ENCODE peak calls at places on chromosomes 16 and 17, in nine cellular contexts. H is lower lobe of right lung; O is transverse colon; S is CD8-positive, alpha-beta memory T cell; I is H9; G is Caco-2; W is PC-3; R is brain microvascular endothelial cell; N is colonic mucosa. A is an unnamed sample.

GRCh38 chr17:68578236-68578635 is 22.9 kb downstream of the FAM20A start:
- DNase-seq in H (no peak), O (no peak), S (no peak), I (no peak), G (no peak), W (no peak), R (no peak), N (no peak), A (no peak)

GRCh38 chr16:49513040-49513439 is 139.4 kb downstream of the C16orf78 start:
- DNase-seq in H (peak; percentile 38), O (no peak), S (no peak), I (peak; percentile 64), G (peak; percentile 31), W (no peak), R (no peak), N (no peak), A (no peak)

GRCh38 chr17:21285164-21286065 is 904 bp downstream of the MAP2K3 start:
- DNase-seq in H (no peak), O (peak; percentile 51), S (no peak), I (no peak), G (no peak), W (peak; percentile 55), R (no peak), N (peak; percentile 63), A (no peak)

GRCh38 chr17:19753661-19754463 is 5.8 kb upstream of the ALDH3A1 start:
- DNase-seq in H (peak; percentile 65), O (peak; percentile 64), S (peak; percentile 18), I (no peak), G (no peak), W (peak; percentile 88), R (no peak), N (peak; percentile 63), A (no peak)

GRCh38 chr16:15542261-15542660 is 100.7 kb downstream of the MARF1 start:
- DNase-seq in H (no peak), O (no peak), S (no peak), I (peak; percentile 62), G (no peak), W (no peak), R (no peak), N (no peak), A (no peak)

GRCh38 chr17:49971848-49972485 is 3.0 kb downstream of the DLX4 start:
- DNase-seq in H (peak; percentile 50), O (no peak), S (no peak), I (peak; percentile 52), G (no peak), W (no peak), R (no peak), N (no peak), A (no peak)

GRCh38 chr16:65663774-65664173 is 541.9 kb upstream of the CDH11 start:
- DNase-seq in H (no peak), O (no peak), S (no peak), I (no peak), G (no peak), W (peak; percentile 16), R (no peak), N (no peak), A (no peak)

GRCh38 chr16:70759666-70760065 is 41.3 kb downstream of the VAC14 start:
- DNase-seq in H (no peak), O (no peak), S (no peak), I (no peak), G (no peak), W (no peak), R (no peak), N (no peak), A (no peak)

GRCh38 chr16:86211265-86211664 is 299.1 kb upstream of the FOXF1 start:
- DNase-seq in H (no peak), O (no peak), S (no peak), I (no peak), G (no peak), W (no peak), R (no peak), N (no peak), A (no peak)

GRCh38 chr17:82060614-82061013 is 5.0 kb downstream of the DUS1L start:
- DNase-seq in H (no peak), O (no peak), S (no peak), I (no peak), G (no peak), W (no peak), R (no peak), N (no peak), A (no peak)

GRCh38 chr16:83791916-83792315 is 15.9 kb upstream of the HSBP1 start:
- DNase-seq in H (no peak), O (no peak), S (no peak), I (no peak), G (no peak), W (no peak), R (no peak), N (no peak), A (no peak)

GRCh38 chr16:83792391-83792790 is 15.4 kb upstream of the HSBP1 start:
- DNase-seq in H (no peak), O (no peak), S (no peak), I (no peak), G (no peak), W (no peak), R (no peak), N (no peak), A (no peak)

GRCh38 chr16:83794874-83795273 is 12.9 kb upstream of the HSBP1 start:
- DNase-seq in H (no peak), O (no peak), S (no peak), I (no peak), G (no peak), W (no peak), R (no peak), N (no peak), A (no peak)

GRCh38 chr16:83789642-83790401 is 18.0 kb upstream of the HSBP1 start:
- DNase-seq in H (no peak), O (no peak), S (no peak), I (no peak), G (no peak), W (no peak), R (no peak), N (no peak), A (no peak)

GRCh38 chr16:83793179-83793578 is 14.6 kb upstream of the HSBP1 start:
- DNase-seq in H (no peak), O (no peak), S (no peak), I (no peak), G (no peak), W (peak; percentile 20), R (no peak), N (no peak), A (no peak)
- H3K27me3 ChIP-seq in H (no peaks in the 10 kb centered on the region), O (no peaks in the 10 kb centered on the region), S (no peaks in the 10 kb centered on the region), I (no peaks in the 10 kb centered on the region), G (no peaks in the 10 kb centered on the region), W (no peaks in the 10 kb centered on the region), R (no peaks in the 10 kb centered on the region), N (no peaks in the 10 kb centered on the region), A (no peaks in the 10 kb centered on the region)

DNA sequence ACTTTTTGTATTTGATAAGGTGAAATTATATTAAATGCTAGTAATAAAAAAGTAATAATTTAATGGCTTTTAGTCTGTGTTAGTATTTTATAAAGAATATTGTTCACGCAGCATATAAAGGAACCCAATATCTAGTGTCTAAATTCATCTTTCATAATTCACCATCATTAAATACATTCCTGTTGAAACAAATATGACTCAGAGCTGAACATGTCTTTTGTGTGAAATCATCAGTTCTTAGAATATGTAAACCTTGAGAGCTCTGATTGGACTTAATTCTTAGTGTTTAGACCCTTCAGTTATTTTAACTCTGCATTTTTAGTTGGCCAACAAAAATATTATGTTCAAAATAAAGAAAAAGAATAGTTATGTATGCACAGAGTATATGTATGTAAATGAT is 71.8 kb downstream of the ABHD15 start:
- DNase-seq in H (no peak), O (no peak), S (no peak), I (no peak), G (no peak), W (peak; percentile 12), R (no peak), N (no peak), A (peak; percentile 3)
- H3K27me3 ChIP-seq in H (no peaks in the 10 kb centered on the region), O (no peaks in the 10 kb centered on the region), S (no peaks in the 10 kb centered on the region), I (no peaks in the 10 kb centered on the region), G (no peaks in the 10 kb centered on the region), W (no peaks in the 10 kb centered on the region), R (no peaks in the 10 kb centered on the region), N (no peaks in the 10 kb centered on the region), A (no peaks in the 10 kb centered on the region)

GRCh38 chr17:9971991-9972390 is 66.9 kb upstream of the RCVRN start:
- DNase-seq in H (peak; percentile 66), O (peak; percentile 66), S (no peak), I (no peak), G (no peak), W (peak; percentile 7), R (no peak), N (peak; percentile 66), A (no peak)

GRCh38 chr17:9977175-9977574 is 72.1 kb upstream of the RCVRN start:
- DNase-seq in H (no peak), O (no peak), S (no peak), I (no peak), G (no peak), W (no peak), R (no peak), N (no peak), A (no peak)

GRCh38 chr17:9976283-9977009 is 71.4 kb upstream of the RCVRN start:
- DNase-seq in H (no peak), O (no peak), S (no peak), I (no peak), G (no peak), W (no peak), R (no peak), N (no peak), A (no peak)

GRCh38 chr17:9974460-9975381 is 69.7 kb upstream of the RCVRN start:
- DNase-seq in H (no peak), O (no peak), S (no peak), I (no peak), G (no peak), W (no peak), R (no peak), N (no peak), A (no peak)

DNA sequence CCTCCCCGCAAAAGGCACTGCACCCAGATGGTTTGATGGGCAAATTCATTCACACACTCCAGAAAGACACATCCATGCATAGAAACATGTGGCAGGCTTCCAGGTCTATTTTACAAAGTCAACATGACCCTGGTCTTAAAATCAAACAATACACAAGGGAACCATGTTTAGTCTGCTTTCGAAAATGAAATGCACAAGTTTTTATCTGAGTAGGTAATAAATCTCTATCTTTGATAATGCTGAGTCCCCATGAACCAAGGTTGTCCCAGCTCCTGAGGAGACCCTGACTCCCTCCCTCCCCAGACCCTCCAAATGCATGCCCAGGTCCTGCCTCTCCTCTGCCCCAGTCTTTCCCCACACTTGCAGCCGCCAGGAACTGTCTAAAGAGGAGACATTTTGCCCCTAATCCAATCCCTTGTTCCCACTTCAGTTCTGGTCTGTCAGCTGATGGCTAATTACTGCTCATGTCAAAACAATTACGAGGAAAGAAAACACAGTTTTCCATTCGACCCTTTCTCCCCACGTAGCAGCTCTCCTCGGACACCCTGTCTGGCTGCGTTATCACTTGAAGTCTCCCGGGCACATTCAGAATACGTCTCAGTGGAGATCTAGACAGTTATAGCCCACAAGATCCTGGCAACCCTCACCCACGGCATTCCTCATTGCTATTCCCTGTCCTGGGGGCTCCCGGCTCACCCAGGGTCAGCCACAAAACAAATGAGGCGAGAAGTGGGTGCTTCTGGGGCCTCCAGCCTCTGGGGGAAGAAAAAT is 68.8 kb upstream of the RCVRN start:
- DNase-seq in H (no peak), O (no peak), S (no peak), I (no peak), G (no peak), W (no peak), R (no peak), N (no peak), A (no peak)
- H3K27me3 ChIP-seq in H (no peaks in the 10 kb centered on the region), O (no peaks in the 10 kb centered on the region), S (no peaks in the 10 kb centered on the region), I (no peaks in the 10 kb centered on the region), G (no peaks in the 10 kb centered on the region), W (peaks cover 49% of the 10 kb centered on the region), R (no peaks in the 10 kb centered on the region), N (no peaks in the 10 kb centered on the region), A (no peaks in the 10 kb centered on the region)

GRCh38 chr17:3502466-3502865 is 26.7 kb downstream of the ASPA start:
- DNase-seq in H (no peak), O (no peak), S (no peak), I (no peak), G (no peak), W (no peak), R (no peak), N (no peak), A (no peak)

GRCh38 chr17:3497101-3497500 is 21.3 kb downstream of the ASPA start:
- DNase-seq in H (no peak), O (no peak), S (no peak), I (no peak), G (no peak), W (no peak), R (no peak), N (no peak), A (no peak)
- H3K27me3 ChIP-seq in H (no peaks in the 10 kb centered on the region), O (no peaks in the 10 kb centered on the region), S (no peaks in the 10 kb centered on the region), I (no peaks in the 10 kb centered on the region), G (no peaks in the 10 kb centered on the region), W (peaks cover 21% of the 10 kb centered on the region), R (no peaks in the 10 kb centered on the region), N (no peaks in the 10 kb centered on the region), A (no peaks in the 10 kb centered on the region)